ENCODE peak calls at places on chromosomes 1 and 21, in eight cellular contexts. J is AG08396; R is Kasumi-1; B is cardiac septum; D is LoVo; N is stimulated activated CD4-positive, alpha-beta T cell treated with anti-CD3 and anti-CD28 coated beads, TNF-alpha, amount 100 ng/mL, for 1 hour; L is heart right ventricle; K is activated CD4-positive, alpha-beta T cell treated with anti-CD3 and anti-CD28 coated beads, Interleukin-2, amount 50 U/mL, for 1 hour. C is an unnamed sample.

GRCh38 chr1:42282024-42282579 is 52.9 kb downstream of the FOXJ3 start:
- DNase-seq in J (peak), R (no peak), B (no peak), D (no peak), K (no peak), N (no peak), L (no peak), C (no peak)

GRCh38 chr1:164636744-164637143 is 77.8 kb downstream of the PBX1 start:
- DNase-seq in L (no peak), D (no peak), B (no peak), J (no peak), K (no peak), N (no peak), R (no peak), C (no peak)

GRCh38 chr1:226063362-226064167 is 1.0 kb downstream of the H3-3A start:
- DNase-seq in R (no peak), B (peak), L (peak), J (peak), N (no peak), D (peak), K (peak), C (no peak)

GRCh38 chr21:46059195-46059594 is 38.7 kb upstream of the COL6A2 start:
- DNase-seq in R (no peak), N (no peak), J (no peak), B (no peak), L (no peak), D (no peak), K (no peak), C (no peak)

GRCh38 chr1:111218947-111219346 is 8.6 kb upstream of the CHI3L2 start:
- DNase-seq in B (no peak), R (no peak), K (no peak), L (no peak), D (no peak), N (no peak), J (no peak), C (no peak)

GRCh38 chr1:46522969-46523320 is 28.5 kb downstream of the KNCN start:
- DNase-seq in R (no peak), N (no peak), J (no peak), L (no peak), D (no peak), K (no peak), B (no peak), C (no peak)

GRCh38 chr1:99685516-99686180 is 39.7 kb downstream of the PALMD start:
- DNase-seq in N (no peak), J (peak), R (peak), K (peak), L (peak), B (peak), D (peak), C (peak)

GRCh38 chr1:145714524-145715111 is 4.7 kb upstream of the CD160 start:
- DNase-seq in N (no peak), R (no peak), D (no peak), J (no peak), L (peak), K (no peak), B (no peak), C (no peak)

GRCh38 chr1:62367005-62367547 is 47.8 kb upstream of the KANK4 start:
- DNase-seq in J (no peak), K (no peak), L (no peak), N (no peak), B (no peak), R (no peak), D (no peak), C (no peak)

GRCh38 chr1:25695991-25696330 is 79.4 kb downstream of the MAN1C1 start:
- DNase-seq in N (no peak), K (no peak), R (no peak), L (no peak), B (peak), J (peak), D (no peak), C (no peak)

GRCh38 chr1:203273869-203274602 is 31.3 kb upstream of the BTG2 start:
- DNase-seq in L (no peak), K (no peak), J (no peak), B (peak), R (no peak), N (no peak), D (no peak), C (no peak)